ENCODE peak calls at places on chromosomes 13 and 19, in nine cellular contexts. W is fibroblast of lung, K is thoracic aorta, X is SK-N-SH, N is right lobe of liver, E is brain microvascular endothelial cell, M is neural progenitor cell, Y is heart right ventricle, I is hepatocyte. C is an unnamed sample. For H3K27me3, the result is how much of the 10 kb centered on the place peaks cover.

GRCh38 chr19:48992571-48993174 is 436 bp downstream of the GYS1 start:
- DNase-seq in W (no peak), K (no peak), X (peak), N (peak), E (no peak), M (no peak), Y (peak), I (no peak), C (no peak)

GRCh38 chr13:110716235-110716505 is 2.7 kb downstream of the ING1 start:
- DNase-seq in W (peak), K (no peak), X (no peak), N (peak), E (peak), M (peak), Y (no peak), I (peak), C (peak)

GRCh38 chr13:71624641-71625040 is 242.4 kb downstream of the DACH1 start:
- DNase-seq in W (no peak), K (no peak), X (no peak), N (no peak), E (no peak), M (peak), Y (no peak), I (no peak), C (no peak)

GRCh38 chr13:113762538-113762937 is 3.5 kb downstream of the TMEM255B start:
- DNase-seq in W (no peak), K (no peak), X (no peak), N (no peak), E (no peak), M (no peak), Y (no peak), I (no peak), C (no peak)

GRCh38 chr19:48844472-48844871 is 8.2 kb upstream of the HSD17B14 start:
- DNase-seq in W (peak), K (no peak), X (peak), N (no peak), E (no peak), M (peak), Y (no peak), I (no peak), C (no peak)

GRCh38 chr13:45879666-45880065 is 28.1 kb upstream of the SIAH3 start:
- DNase-seq in W (no peak), K (no peak), X (no peak), N (peak), E (no peak), M (peak), Y (peak), I (peak), C (peak)

GRCh38 chr13:110329798-110330461 is 22.8 kb downstream of the COL4A2 start:
- DNase-seq in W (peak), K (no peak), X (no peak), N (no peak), E (peak), M (peak), Y (no peak), I (no peak), C (no peak)

GRCh38 chr13:48356750-48357149 is 53.2 kb downstream of the RB1 start:
- DNase-seq in W (no peak), K (no peak), X (no peak), N (no peak), E (no peak), M (no peak), Y (no peak), I (no peak), C (no peak)

GRCh38 chr19:2973229-2973628 is 4.1 kb upstream of the TLE6 start:
- DNase-seq in W (no peak), K (no peak), X (no peak), N (no peak), E (no peak), M (no peak), Y (peak), I (no peak), C (peak)

DNA sequence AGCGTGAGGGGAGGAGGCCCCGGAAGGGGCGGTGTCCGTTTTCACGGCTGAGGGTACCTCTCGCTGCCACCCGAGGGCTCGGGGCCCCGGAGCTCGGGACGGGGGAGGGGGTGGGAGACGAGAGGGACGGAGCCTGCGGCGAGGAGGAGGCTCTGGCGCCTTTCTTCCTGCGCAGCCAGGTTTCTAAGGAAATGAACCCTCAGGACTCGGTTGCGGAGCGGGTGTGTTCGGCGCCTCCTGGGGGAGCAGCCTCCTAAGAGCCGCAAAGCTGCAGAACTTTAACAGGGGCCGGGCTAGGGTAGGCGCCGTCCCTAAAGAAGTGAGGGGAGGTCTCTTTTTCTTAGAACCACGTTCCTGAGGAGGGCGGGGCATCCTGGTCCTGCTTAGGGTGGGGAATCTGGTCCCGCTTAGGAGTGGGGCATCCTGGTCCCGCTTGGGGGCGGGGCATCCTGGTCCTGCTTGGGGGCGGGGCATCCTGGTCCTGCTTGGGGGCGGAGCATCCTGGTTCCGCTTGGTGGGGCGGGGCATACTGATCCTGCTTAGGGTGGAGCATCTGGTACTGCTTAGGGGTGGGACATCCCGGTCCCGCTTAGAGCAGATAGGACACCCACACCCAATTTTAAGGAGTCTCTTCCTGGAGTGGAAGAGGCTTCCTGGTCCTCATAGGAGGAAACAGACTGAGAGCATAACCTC is 6.2 kb downstream of the SYT5 start:
- DNase-seq in W (peak), K (no peak), X (peak), N (peak), E (peak), M (peak), Y (peak), I (peak), C (no peak)
- H3K27me3 ChIP-seq in W (under half), K (under half), X (under half), N (under half), E (under half), M (half or more), Y (half or more), I (half or more), C (under half)

GRCh38 chr13:50236898-50237318 is 221.7 kb downstream of the KCNRG start:
- DNase-seq in W (no peak), K (no peak), X (no peak), N (no peak), E (peak), M (no peak), Y (no peak), I (no peak), C (no peak)
- TF ChIP-seq CTCF in W (no peak), K (no peak), X (no peak), N (no peak), E (no peak), M (no peak), Y (no peak), I (no peak), C (no peak)

GRCh38 chr13:112058519-112058873 is 8.5 kb upstream of the SOX1 start:
- DNase-seq in W (no peak), K (no peak), X (no peak), N (no peak), E (no peak), M (no peak), Y (no peak), I (no peak), C (no peak)

GRCh38 chr13:112058941-112059340 is 8.0 kb upstream of the SOX1 start:
- DNase-seq in W (no peak), K (no peak), X (no peak), N (no peak), E (no peak), M (no peak), Y (no peak), I (no peak), C (no peak)

GRCh38 chr13:112060431-112060830 is 6.5 kb upstream of the SOX1 start:
- DNase-seq in W (no peak), K (no peak), X (no peak), N (no peak), E (no peak), M (no peak), Y (no peak), I (no peak), C (no peak)

GRCh38 chr13:112060899-112061366 is 6.0 kb upstream of the SOX1 start:
- DNase-seq in W (no peak), K (no peak), X (no peak), N (no peak), E (no peak), M (peak), Y (no peak), I (no peak), C (no peak)

GRCh38 chr13:112059457-112060317 is 7.3 kb upstream of the SOX1 start:
- DNase-seq in W (no peak), K (no peak), X (no peak), N (no peak), E (no peak), M (peak), Y (no peak), I (no peak), C (no peak)
- H3K27me3 ChIP-seq in W (half or more), K (under half), X (half or more), N (under half), E (half or more), M (half or more), Y (half or more), I (half or more), C (under half)

GRCh38 chr13:23923031-23923430 is 25.7 kb upstream of the C1QTNF9B start:
- DNase-seq in W (no peak), K (no peak), X (no peak), N (no peak), E (no peak), M (no peak), Y (no peak), I (no peak), C (no peak)

GRCh38 chr13:23919006-23919405 is 21.7 kb upstream of the C1QTNF9B start:
- DNase-seq in W (no peak), K (no peak), X (no peak), N (no peak), E (no peak), M (no peak), Y (no peak), I (no peak), C (no peak)

GRCh38 chr13:23922005-23922932 is 25.0 kb upstream of the C1QTNF9B start:
- DNase-seq in W (no peak), K (no peak), X (no peak), N (no peak), E (no peak), M (no peak), Y (no peak), I (no peak), C (no peak)

GRCh38 chr13:23918208-23918607 is 20.9 kb upstream of the C1QTNF9B start:
- DNase-seq in W (no peak), K (no peak), X (no peak), N (no peak), E (no peak), M (no peak), Y (no peak), I (no peak), C (no peak)

GRCh38 chr13:23921451-23921888 is 24.2 kb upstream of the C1QTNF9B start:
- DNase-seq in W (peak), K (no peak), X (peak), N (no peak), E (peak), M (peak), Y (peak), I (peak), C (no peak)
- TF ChIP-seq CTCF in W (peak), K (peak), X (peak), N (peak), E (peak), M (peak), Y (peak), I (peak), C (peak)

GRCh38 chr19:1066748-1067340 is at the start of gene ARHGAP45:
- DNase-seq in W (no peak), K (no peak), X (peak), N (peak), E (no peak), M (peak), Y (no peak), I (peak), C (peak)
- H3K27me3 ChIP-seq in W (under half), K (under half), X (under half), N (under half), E (under half), M (half or more), Y (half or more), I (under half), C (half or more)

DNA sequence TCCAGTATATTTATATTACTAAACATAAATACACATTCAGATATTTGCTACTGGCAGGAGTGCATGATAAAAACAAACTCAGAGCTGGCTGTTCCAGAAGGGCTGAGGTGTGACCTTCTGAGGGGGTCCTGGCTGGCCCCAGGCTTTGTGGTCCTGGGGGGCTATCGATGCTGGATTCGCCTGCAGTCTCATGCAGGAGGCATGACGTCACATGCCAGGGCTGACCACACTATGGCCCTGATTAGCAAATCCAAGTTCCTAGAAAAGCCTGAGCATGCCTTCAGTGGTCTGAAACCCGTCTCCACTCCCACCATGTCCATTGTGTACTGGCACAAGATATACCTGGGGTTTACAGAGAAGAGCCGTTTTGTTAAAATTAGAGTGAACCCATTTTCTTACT is 97.9 kb downstream of the KL start:
- DNase-seq in W (peak), K (no peak), X (no peak), N (no peak), E (no peak), M (no peak), Y (no peak), I (no peak), C (no peak)
- TF ChIP-seq CTCF in W (no peak), K (no peak), X (no peak), N (no peak), E (no peak), M (no peak), Y (no peak), I (no peak), C (no peak)

GRCh38 chr19:5672708-5673459 is 7.4 kb downstream of the MICOS13 start:
- DNase-seq in W (no peak), K (no peak), X (no peak), N (no peak), E (no peak), M (no peak), Y (no peak), I (no peak), C (no peak)

GRCh38 chr19:5671600-5671999 is 8.7 kb downstream of the MICOS13 start:
- DNase-seq in W (no peak), K (no peak), X (no peak), N (no peak), E (no peak), M (no peak), Y (no peak), I (no peak), C (no peak)

GRCh38 chr19:5674734-5675133 is 5.6 kb downstream of the MICOS13 start:
- DNase-seq in W (no peak), K (no peak), X (no peak), N (no peak), E (no peak), M (no peak), Y (no peak), I (no peak), C (no peak)

GRCh38 chr19:5676105-5676671 is 4.1 kb downstream of the MICOS13 start:
- DNase-seq in W (no peak), K (no peak), X (no peak), N (no peak), E (no peak), M (no peak), Y (no peak), I (no peak), C (no peak)

GRCh38 chr19:5673752-5674151 is 6.6 kb downstream of the MICOS13 start:
- DNase-seq in W (no peak), K (no peak), X (no peak), N (no peak), E (no peak), M (no peak), Y (no peak), I (no peak), C (no peak)
- H3K27me3 ChIP-seq in W (under half), K (under half), X (under half), N (under half), E (under half), M (under half), Y (under half), I (under half), C (under half)

GRCh38 chr13:86870388-86870966 is 800.7 kb upstream of the SLITRK5 start:
- DNase-seq in W (peak), K (no peak), X (peak), N (no peak), E (no peak), M (peak), Y (no peak), I (peak), C (no peak)
- TF ChIP-seq CTCF in W (peak), K (peak), X (peak), N (peak), E (peak), M (peak), Y (no peak), I (peak), C (no peak)

GRCh38 chr13:51283361-51283760 is 56.1 kb upstream of the SERPINE3 start:
- DNase-seq in W (no peak), K (no peak), X (no peak), N (no peak), E (no peak), M (no peak), Y (no peak), I (no peak), C (no peak)
- H3K27me3 ChIP-seq in W (under half), K (under half), X (under half), N (under half), E (under half), M (under half), Y (under half), I (under half), C (under half)

GRCh38 chr13:29591310-29591709 is 4.2 kb downstream of the SLC7A1 start:
- DNase-seq in W (peak), K (no peak), X (no peak), N (no peak), E (peak), M (no peak), Y (no peak), I (no peak), C (no peak)

GRCh38 chr13:29587645-29588044 is 7.8 kb downstream of the SLC7A1 start:
- DNase-seq in W (no peak), K (no peak), X (no peak), N (no peak), E (no peak), M (no peak), Y (no peak), I (no peak), C (no peak)

GRCh38 chr13:29589234-29589633 is 6.3 kb downstream of the SLC7A1 start:
- DNase-seq in W (no peak), K (no peak), X (no peak), N (no peak), E (peak), M (peak), Y (no peak), I (no peak), C (no peak)

GRCh38 chr13:29593605-29594297 is 1.7 kb downstream of the SLC7A1 start:
- DNase-seq in W (no peak), K (no peak), X (no peak), N (no peak), E (no peak), M (no peak), Y (no peak), I (no peak), C (no peak)

DNA sequence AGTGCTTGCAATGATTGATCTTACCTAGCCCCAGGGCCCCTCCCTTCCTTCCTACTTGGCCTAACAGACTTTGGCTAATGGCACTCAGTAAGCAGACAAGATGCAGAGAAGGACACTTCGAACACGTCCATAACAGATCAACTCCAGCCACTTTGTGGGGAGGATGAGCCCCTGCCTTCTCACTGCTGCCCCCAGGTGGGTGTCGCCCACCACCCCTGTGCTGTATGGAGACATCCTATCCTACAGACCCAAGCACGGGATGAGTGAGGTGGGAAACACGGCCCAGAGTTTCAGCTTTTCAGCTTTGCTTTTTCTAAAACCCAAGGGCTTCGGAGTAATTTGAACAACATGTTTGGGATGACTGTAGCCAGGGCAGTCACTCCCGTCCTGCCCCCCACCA is 5.5 kb downstream of the SLC7A1 start:
- DNase-seq in W (no peak), K (no peak), X (no peak), N (no peak), E (no peak), M (peak), Y (no peak), I (no peak), C (no peak)
- TF ChIP-seq CTCF in W (no peak), K (no peak), X (peak), N (no peak), E (peak), M (peak), Y (no peak), I (no peak), C (no peak)